ENCODE peak calls at places on chromosome 4, in seven cellular contexts. L is breast epithelium, A is OCI-LY7, X is psoas muscle, O is progenitor cell of endocrine pancreas, H is choroid plexus epithelial cell, P is WTC11. D is an unnamed sample.

GRCh38 chr4:180058731-180059215 is 2184.4 kb upstream of the TENM3 start:
- DNase-seq in L (no peak), A (no peak), X (peak), O (peak), H (peak), P (peak), D (peak)

GRCh38 chr4:122739174-122739573 is 6.7 kb downstream of the BBS12 start:
- DNase-seq in L (no peak), A (no peak), X (no peak), O (no peak), H (peak), P (no peak), D (no peak)

GRCh38 chr4:150119492-150119891 is 41.2 kb downstream of the DCLK2 start:
- DNase-seq in L (no peak), A (no peak), X (no peak), O (no peak), H (peak), P (no peak), D (no peak)

GRCh38 chr4:499563-499962 is 553 bp downstream of the PIGG start:
- DNase-seq in L (no peak), A (no peak), X (no peak), O (no peak), H (no peak), P (no peak), D (no peak)

GRCh38 chr4:119587796-119588195 is 40.8 kb downstream of the PDE5A start:
- DNase-seq in L (no peak), A (no peak), X (no peak), O (no peak), H (peak), P (no peak), D (no peak)

GRCh38 chr4:75653845-75654503 is 19.2 kb downstream of the G3BP2 start:
- DNase-seq in L (no peak), A (no peak), X (no peak), O (no peak), H (peak), P (no peak), D (no peak)

GRCh38 chr4:159229164-159229563 is 126.3 kb downstream of the RAPGEF2 start:
- DNase-seq in L (no peak), A (no peak), X (no peak), O (no peak), H (peak), P (no peak), D (no peak)

GRCh38 chr4:112898357-112899141 is 150.9 kb upstream of the ANK2 start:
- DNase-seq in L (no peak), A (no peak), X (no peak), O (no peak), H (no peak), P (no peak), D (peak)

GRCh38 chr4:7810792-7811535 is 128.7 kb downstream of the AFAP1 start:
- DNase-seq in L (no peak), A (no peak), X (no peak), O (no peak), H (no peak), P (no peak), D (no peak)

GRCh38 chr4:75527482-75527881 is 13.2 kb downstream of the THAP6 start:
- DNase-seq in L (no peak), A (no peak), X (no peak), O (no peak), H (no peak), P (no peak), D (no peak)

GRCh38 chr4:38902695-38903094 is 35.1 kb downstream of the FAM114A1 start:
- DNase-seq in L (no peak), A (peak), X (no peak), O (no peak), H (peak), P (no peak), D (peak)

GRCh38 chr4:8537041-8537461 is 43.1 kb upstream of the GPR78 start:
- DNase-seq in L (peak), A (no peak), X (peak), O (no peak), H (peak), P (no peak), D (no peak)

GRCh38 chr4:90906239-90906638 is 779.0 kb downstream of the CCSER1 start:
- DNase-seq in L (no peak), A (no peak), X (no peak), O (no peak), H (no peak), P (no peak), D (no peak)

GRCh38 chr4:20984011-20984836 is 284.0 kb downstream of the PACRGL start:
- DNase-seq in L (no peak), A (no peak), X (peak), O (peak), H (peak), P (peak), D (no peak)

GRCh38 chr4:182643801-182644311 is 273.3 kb downstream of the DCTD start:
- DNase-seq in L (no peak), A (no peak), X (no peak), O (no peak), H (peak), P (no peak), D (no peak)

DNA sequence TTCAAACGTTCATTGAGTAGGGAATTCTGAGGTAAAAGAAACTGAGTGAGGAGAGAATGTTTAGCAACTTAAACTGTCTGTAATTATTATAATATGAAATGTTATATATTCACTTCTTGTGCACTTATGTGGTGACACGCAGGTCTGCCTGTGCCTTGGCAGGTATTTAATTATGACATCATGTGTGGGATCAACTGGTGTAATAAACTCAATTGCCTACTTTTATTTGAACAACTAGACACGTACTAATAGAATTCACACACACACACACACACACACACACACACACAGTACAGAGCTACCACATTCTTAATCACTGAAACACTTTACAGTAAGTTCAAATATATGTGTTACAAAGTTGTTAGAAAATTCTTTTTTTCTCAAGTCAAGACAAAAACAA is 20.7 kb upstream of the SLC25A31 start:
- DNase-seq in L (no peak), A (no peak), X (no peak), O (no peak), H (peak), P (no peak), D (no peak)
- TF ChIP-seq CTCF in L (no peak), A (no peak), X (no peak), O (no peak), H (no peak), P (no peak), D (no peak)

GRCh38 chr4:70601422-70602039 is 9.5 kb downstream of the AMBN start:
- DNase-seq in L (no peak), A (peak), X (peak), O (peak), H (peak), P (peak), D (peak)
- TF ChIP-seq CTCF in L (peak), A (peak), X (peak), O (peak), H (peak), P (peak), D (peak)

GRCh38 chr4:54228064-54228527 is 997 bp upstream of the PDGFRA start:
- DNase-seq in L (peak), A (no peak), X (peak), O (peak), H (peak), P (peak), D (peak)
- TF ChIP-seq CTCF in L (peak), A (peak), X (peak), O (peak), H (peak), P (peak), D (peak)

DNA sequence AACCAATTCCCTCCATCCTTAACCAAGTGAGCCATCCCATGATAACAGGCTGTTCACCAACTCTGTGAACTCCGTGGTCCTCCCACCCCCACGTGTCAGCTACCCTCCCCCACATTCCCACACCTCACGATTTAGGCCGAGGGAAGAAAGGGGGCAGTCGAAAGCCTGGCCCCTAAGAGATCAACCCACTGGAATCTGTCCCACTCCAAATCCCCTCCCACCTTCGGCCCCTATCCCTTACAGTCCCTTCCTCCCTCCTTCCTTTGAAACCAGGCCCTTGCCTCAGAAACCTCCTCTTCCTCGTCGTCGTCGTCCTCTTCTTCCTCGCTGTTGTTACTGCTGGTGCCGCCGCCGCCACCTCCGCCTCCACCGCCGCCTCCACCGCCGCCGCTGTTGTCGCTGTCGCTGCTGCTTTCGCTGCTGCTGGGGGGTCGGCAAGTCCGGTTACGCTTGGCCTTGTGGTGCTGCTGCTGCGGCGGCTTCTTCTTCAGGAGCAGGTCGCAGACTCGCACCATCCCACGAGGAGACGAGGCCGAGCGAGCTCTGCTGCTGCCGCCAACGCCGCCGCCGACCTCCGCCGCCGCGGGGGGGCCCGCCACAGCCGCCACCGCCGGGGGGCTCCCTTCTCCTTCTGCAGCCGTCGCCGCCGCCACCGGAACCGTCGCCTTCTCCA is 467 bp downstream of the ANKRD17 start:
- DNase-seq in L (no peak), A (peak), X (no peak), O (peak), H (peak), P (no peak), D (no peak)
- TF ChIP-seq CTCF in L (no peak), A (peak), X (peak), O (peak), H (no peak), P (no peak), D (peak)

GRCh38 chr4:178812866-178813265 is 1370.6 kb upstream of the AGA start:
- DNase-seq in L (no peak), A (no peak), X (no peak), O (no peak), H (no peak), P (no peak), D (no peak)

DNA sequence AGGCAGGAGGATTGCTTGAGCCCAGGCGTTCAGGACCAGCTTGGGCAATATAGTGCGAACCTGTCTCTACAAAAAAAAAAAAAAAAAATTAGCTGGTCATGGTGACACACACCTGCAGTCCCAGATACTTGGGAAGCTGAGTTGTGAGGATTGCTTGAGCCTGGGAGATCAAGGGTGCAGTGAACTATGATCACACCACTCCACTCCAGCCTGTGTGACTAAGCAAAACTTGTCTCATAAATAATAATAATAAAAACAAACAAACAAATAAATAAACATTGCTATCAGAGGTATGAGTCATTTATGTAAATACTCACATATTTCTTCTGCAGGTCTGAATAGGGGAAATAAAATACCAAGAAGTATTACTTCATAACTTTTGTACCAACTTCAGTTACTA is 1372.7 kb upstream of the AGA start:
- DNase-seq in L (no peak), A (no peak), X (no peak), O (no peak), H (no peak), P (no peak), D (no peak)
- TF ChIP-seq CTCF in L (no peak), A (no peak), X (no peak), O (no peak), H (no peak), P (no peak), D (no peak)

D was measured in GM20000.